ENCODE peak calls at places on chromosome 15, in ten cellular contexts. One of them, this sample, is unnamed.

GRCh38 chr15:95025924-95026728 is 794.8 kb downstream of the MCTP2 start:
- DNase-seq in ovary: peak; percentile 56
- DNase-seq in AG20443: peak; percentile 70
- DNase-seq in EL: peak; percentile 70
- DNase-seq in breast epithelium: no peak
- DNase-seq in AML-193: peak; percentile 40
- DNase-seq in naive thymus-derived CD8-positive, alpha-beta T cell: no peak
- DNase-seq in lower lobe of right lung: no peak
- DNase-seq in stimulated activated effector memory CD8-positive, alpha-beta T cell treated with anti-CD3 and anti-CD28 coated beads, Interleukin-12 subunit alpha, Interleukin-12 subunit beta, amount 100 ng/mL, for 72 hours: no peak
- DNase-seq in pancreas: no peak
- DNase-seq in this sample: no peak

GRCh38 chr15:78934063-78935023 is 10.5 kb downstream of the CTSH start:
- DNase-seq in AML-193: no peak
- DNase-seq in AG20443: no peak
- DNase-seq in EL: no peak
- DNase-seq in naive thymus-derived CD8-positive, alpha-beta T cell: no peak
- DNase-seq in lower lobe of right lung: no peak
- DNase-seq in ovary: no peak
- DNase-seq in breast epithelium: peak; percentile 53
- DNase-seq in pancreas: no peak
- DNase-seq in stimulated activated effector memory CD8-positive, alpha-beta T cell treated with anti-CD3 and anti-CD28 coated beads, Interleukin-12 subunit alpha, Interleukin-12 subunit beta, amount 100 ng/mL, for 72 hours: no peak
- DNase-seq in this sample: no peak

GRCh38 chr15:96354731-96355560 is 24.4 kb downstream of the NR2F2 start:
- DNase-seq in stimulated activated effector memory CD8-positive, alpha-beta T cell treated with anti-CD3 and anti-CD28 coated beads, Interleukin-12 subunit alpha, Interleukin-12 subunit beta, amount 100 ng/mL, for 72 hours: no peak
- DNase-seq in ovary: peak; percentile 63
- DNase-seq in pancreas: no peak
- DNase-seq in naive thymus-derived CD8-positive, alpha-beta T cell: no peak
- DNase-seq in lower lobe of right lung: no peak
- DNase-seq in breast epithelium: no peak
- DNase-seq in AG20443: peak; percentile 72
- DNase-seq in EL: peak; percentile 77
- DNase-seq in AML-193: no peak
- DNase-seq in this sample: no peak

GRCh38 chr15:61393949-61394348 is 164.8 kb upstream of the RORA start:
- DNase-seq in lower lobe of right lung: no peak
- DNase-seq in ovary: no peak
- DNase-seq in AML-193: no peak
- DNase-seq in breast epithelium: peak; percentile 54
- DNase-seq in pancreas: no peak
- DNase-seq in AG20443: no peak
- DNase-seq in stimulated activated effector memory CD8-positive, alpha-beta T cell treated with anti-CD3 and anti-CD28 coated beads, Interleukin-12 subunit alpha, Interleukin-12 subunit beta, amount 100 ng/mL, for 72 hours: no peak
- DNase-seq in EL: no peak
- DNase-seq in naive thymus-derived CD8-positive, alpha-beta T cell: no peak
- DNase-seq in this sample: no peak

GRCh38 chr15:90040618-90041017 is 39.5 kb downstream of the ZNF710 start:
- DNase-seq in breast epithelium: no peak
- DNase-seq in AML-193: no peak
- DNase-seq in AG20443: no peak
- DNase-seq in EL: no peak
- DNase-seq in ovary: no peak
- DNase-seq in stimulated activated effector memory CD8-positive, alpha-beta T cell treated with anti-CD3 and anti-CD28 coated beads, Interleukin-12 subunit alpha, Interleukin-12 subunit beta, amount 100 ng/mL, for 72 hours: no peak
- DNase-seq in pancreas: no peak
- DNase-seq in naive thymus-derived CD8-positive, alpha-beta T cell: no peak
- DNase-seq in lower lobe of right lung: no peak
- DNase-seq in this sample: no peak

GRCh38 chr15:55574096-55574495 is 14.0 kb downstream of the PYGO1 start:
- DNase-seq in AG20443: no peak
- DNase-seq in AML-193: no peak
- DNase-seq in lower lobe of right lung: no peak
- DNase-seq in pancreas: no peak
- DNase-seq in EL: no peak
- DNase-seq in naive thymus-derived CD8-positive, alpha-beta T cell: no peak
- DNase-seq in stimulated activated effector memory CD8-positive, alpha-beta T cell treated with anti-CD3 and anti-CD28 coated beads, Interleukin-12 subunit alpha, Interleukin-12 subunit beta, amount 100 ng/mL, for 72 hours: no peak
- DNase-seq in ovary: no peak
- DNase-seq in breast epithelium: no peak
- DNase-seq in this sample: no peak

GRCh38 chr15:79516155-79516554 is 84.0 kb downstream of the MINAR1 start:
- DNase-seq in AML-193: no peak
- DNase-seq in breast epithelium: no peak
- DNase-seq in ovary: no peak
- DNase-seq in EL: no peak
- DNase-seq in lower lobe of right lung: no peak
- DNase-seq in pancreas: no peak
- DNase-seq in AG20443: no peak
- DNase-seq in naive thymus-derived CD8-positive, alpha-beta T cell: no peak
- DNase-seq in stimulated activated effector memory CD8-positive, alpha-beta T cell treated with anti-CD3 and anti-CD28 coated beads, Interleukin-12 subunit alpha, Interleukin-12 subunit beta, amount 100 ng/mL, for 72 hours: no peak
- DNase-seq in this sample: no peak

GRCh38 chr15:31344824-31345605 is 18.4 kb downstream of the KLF13 start:
- DNase-seq in naive thymus-derived CD8-positive, alpha-beta T cell: no peak
- DNase-seq in ovary: no peak
- DNase-seq in breast epithelium: no peak
- DNase-seq in stimulated activated effector memory CD8-positive, alpha-beta T cell treated with anti-CD3 and anti-CD28 coated beads, Interleukin-12 subunit alpha, Interleukin-12 subunit beta, amount 100 ng/mL, for 72 hours: no peak
- DNase-seq in pancreas: no peak
- DNase-seq in lower lobe of right lung: peak; percentile 71
- DNase-seq in AG20443: peak; percentile 52
- DNase-seq in AML-193: no peak
- DNase-seq in EL: no peak
- DNase-seq in this sample: no peak

GRCh38 chr15:66765478-66766281 is 63.6 kb downstream of the SMAD6 start:
- DNase-seq in AML-193: peak; percentile 76
- DNase-seq in ovary: no peak
- DNase-seq in pancreas: peak; percentile 90
- DNase-seq in AG20443: peak; percentile 44
- DNase-seq in EL: peak; percentile 87
- DNase-seq in stimulated activated effector memory CD8-positive, alpha-beta T cell treated with anti-CD3 and anti-CD28 coated beads, Interleukin-12 subunit alpha, Interleukin-12 subunit beta, amount 100 ng/mL, for 72 hours: no peak
- DNase-seq in lower lobe of right lung: peak; percentile 88
- DNase-seq in naive thymus-derived CD8-positive, alpha-beta T cell: no peak
- DNase-seq in breast epithelium: peak; percentile 93
- DNase-seq in this sample: peak; percentile 93

GRCh38 chr15:71352125-71352524 is 236.9 kb downstream of the THSD4 start:
- DNase-seq in EL: no peak
- DNase-seq in breast epithelium: no peak
- DNase-seq in pancreas: no peak
- DNase-seq in naive thymus-derived CD8-positive, alpha-beta T cell: no peak
- DNase-seq in stimulated activated effector memory CD8-positive, alpha-beta T cell treated with anti-CD3 and anti-CD28 coated beads, Interleukin-12 subunit alpha, Interleukin-12 subunit beta, amount 100 ng/mL, for 72 hours: no peak
- DNase-seq in AG20443: no peak
- DNase-seq in lower lobe of right lung: no peak
- DNase-seq in ovary: no peak
- DNase-seq in AML-193: no peak
- DNase-seq in this sample: no peak

GRCh38 chr15:98398886-98399285 is 249.5 kb upstream of the IGF1R start:
- DNase-seq in AG20443: no peak
- DNase-seq in breast epithelium: no peak
- DNase-seq in naive thymus-derived CD8-positive, alpha-beta T cell: no peak
- DNase-seq in pancreas: no peak
- DNase-seq in AML-193: no peak
- DNase-seq in ovary: no peak
- DNase-seq in stimulated activated effector memory CD8-positive, alpha-beta T cell treated with anti-CD3 and anti-CD28 coated beads, Interleukin-12 subunit alpha, Interleukin-12 subunit beta, amount 100 ng/mL, for 72 hours: no peak
- DNase-seq in lower lobe of right lung: no peak
- DNase-seq in EL: no peak
- DNase-seq in this sample: no peak

GRCh38 chr15:23033979-23034378 is 5.4 kb downstream of the TUBGCP5 start:
- DNase-seq in AML-193: no peak
- DNase-seq in naive thymus-derived CD8-positive, alpha-beta T cell: no peak
- DNase-seq in breast epithelium: no peak
- DNase-seq in ovary: no peak
- DNase-seq in pancreas: no peak
- DNase-seq in stimulated activated effector memory CD8-positive, alpha-beta T cell treated with anti-CD3 and anti-CD28 coated beads, Interleukin-12 subunit alpha, Interleukin-12 subunit beta, amount 100 ng/mL, for 72 hours: no peak
- DNase-seq in EL: no peak
- DNase-seq in AG20443: no peak
- DNase-seq in lower lobe of right lung: no peak
- DNase-seq in this sample: no peak

GRCh38 chr15:91263632-91264477 is 163.8 kb downstream of the SV2B start:
- DNase-seq in stimulated activated effector memory CD8-positive, alpha-beta T cell treated with anti-CD3 and anti-CD28 coated beads, Interleukin-12 subunit alpha, Interleukin-12 subunit beta, amount 100 ng/mL, for 72 hours: no peak
- DNase-seq in naive thymus-derived CD8-positive, alpha-beta T cell: no peak
- DNase-seq in pancreas: no peak
- DNase-seq in AML-193: no peak
- DNase-seq in EL: peak; percentile 9
- DNase-seq in AG20443: no peak
- DNase-seq in lower lobe of right lung: no peak
- DNase-seq in ovary: peak; percentile 19
- DNase-seq in breast epithelium: peak; percentile 26
- DNase-seq in this sample: no peak

GRCh38 chr15:38176696-38177095 is 75.9 kb upstream of the SPRED1 start:
- DNase-seq in pancreas: no peak
- DNase-seq in stimulated activated effector memory CD8-positive, alpha-beta T cell treated with anti-CD3 and anti-CD28 coated beads, Interleukin-12 subunit alpha, Interleukin-12 subunit beta, amount 100 ng/mL, for 72 hours: no peak
- DNase-seq in AML-193: no peak
- DNase-seq in naive thymus-derived CD8-positive, alpha-beta T cell: no peak
- DNase-seq in lower lobe of right lung: no peak
- DNase-seq in breast epithelium: no peak
- DNase-seq in EL: no peak
- DNase-seq in AG20443: no peak
- DNase-seq in ovary: no peak
- DNase-seq in this sample: no peak

GRCh38 chr15:44536298-44536961 is 517 bp upstream of the EIF3J start:
- DNase-seq in breast epithelium: peak; percentile 86
- DNase-seq in pancreas: peak; percentile 87
- DNase-seq in lower lobe of right lung: peak; percentile 91
- DNase-seq in AML-193: peak; percentile 80
- DNase-seq in naive thymus-derived CD8-positive, alpha-beta T cell: no peak
- DNase-seq in ovary: no peak
- DNase-seq in EL: peak; percentile 92
- DNase-seq in stimulated activated effector memory CD8-positive, alpha-beta T cell treated with anti-CD3 and anti-CD28 coated beads, Interleukin-12 subunit alpha, Interleukin-12 subunit beta, amount 100 ng/mL, for 72 hours: no peak
- DNase-seq in AG20443: peak; percentile 93
- DNase-seq in this sample: no peak

GRCh38 chr15:70596354-70597055 is 166.9 kb downstream of the UACA start:
- DNase-seq in breast epithelium: no peak
- DNase-seq in AG20443: peak; percentile 83
- DNase-seq in lower lobe of right lung: no peak
- DNase-seq in stimulated activated effector memory CD8-positive, alpha-beta T cell treated with anti-CD3 and anti-CD28 coated beads, Interleukin-12 subunit alpha, Interleukin-12 subunit beta, amount 100 ng/mL, for 72 hours: no peak
- DNase-seq in naive thymus-derived CD8-positive, alpha-beta T cell: no peak
- DNase-seq in AML-193: no peak
- DNase-seq in EL: peak; percentile 88
- DNase-seq in pancreas: no peak
- DNase-seq in ovary: no peak
- DNase-seq in this sample: no peak

GRCh38 chr15:66253643-66254363 is at the start of gene MEGF11:
- DNase-seq in AML-193: no peak
- DNase-seq in stimulated activated effector memory CD8-positive, alpha-beta T cell treated with anti-CD3 and anti-CD28 coated beads, Interleukin-12 subunit alpha, Interleukin-12 subunit beta, amount 100 ng/mL, for 72 hours: no peak
- DNase-seq in EL: peak; percentile 33
- DNase-seq in breast epithelium: no peak
- DNase-seq in lower lobe of right lung: no peak
- DNase-seq in naive thymus-derived CD8-positive, alpha-beta T cell: no peak
- DNase-seq in pancreas: peak; percentile 13
- DNase-seq in AG20443: peak; percentile 67
- DNase-seq in ovary: peak; percentile 26
- DNase-seq in this sample: no peak

GRCh38 chr15:46127361-46127874 is 492.6 kb downstream of the SQOR start:
- DNase-seq in breast epithelium: no peak
- DNase-seq in stimulated activated effector memory CD8-positive, alpha-beta T cell treated with anti-CD3 and anti-CD28 coated beads, Interleukin-12 subunit alpha, Interleukin-12 subunit beta, amount 100 ng/mL, for 72 hours: no peak
- DNase-seq in pancreas: no peak
- DNase-seq in ovary: no peak
- DNase-seq in naive thymus-derived CD8-positive, alpha-beta T cell: no peak
- DNase-seq in EL: peak; percentile 65
- DNase-seq in AG20443: no peak
- DNase-seq in lower lobe of right lung: no peak
- DNase-seq in AML-193: no peak
- DNase-seq in this sample: no peak

GRCh38 chr15:34583399-34584320 is at the start of gene GOLGA8B:
- DNase-seq in ovary: peak; percentile 72
- DNase-seq in breast epithelium: no peak
- DNase-seq in AML-193: peak; percentile 29
- DNase-seq in lower lobe of right lung: peak; percentile 85
- DNase-seq in stimulated activated effector memory CD8-positive, alpha-beta T cell treated with anti-CD3 and anti-CD28 coated beads, Interleukin-12 subunit alpha, Interleukin-12 subunit beta, amount 100 ng/mL, for 72 hours: peak; percentile 65
- DNase-seq in EL: peak; percentile 66
- DNase-seq in AG20443: peak; percentile 79
- DNase-seq in naive thymus-derived CD8-positive, alpha-beta T cell: peak; percentile 82
- DNase-seq in pancreas: peak; percentile 83
- DNase-seq in this sample: no peak

GRCh38 chr15:74406992-74407705 is 26.6 kb downstream of the SEMA7A start:
- DNase-seq in EL: peak; percentile 98
- DNase-seq in AG20443: peak; percentile 97
- DNase-seq in stimulated activated effector memory CD8-positive, alpha-beta T cell treated with anti-CD3 and anti-CD28 coated beads, Interleukin-12 subunit alpha, Interleukin-12 subunit beta, amount 100 ng/mL, for 72 hours: no peak
- DNase-seq in pancreas: no peak
- DNase-seq in AML-193: no peak
- DNase-seq in ovary: peak; percentile 59
- DNase-seq in naive thymus-derived CD8-positive, alpha-beta T cell: no peak
- DNase-seq in breast epithelium: no peak
- DNase-seq in lower lobe of right lung: no peak
- DNase-seq in this sample: no peak

GRCh38 chr15:40746916-40747418 is 8.1 kb downstream of the RMDN3 start:
- DNase-seq in EL: peak; percentile 65
- DNase-seq in pancreas: no peak
- DNase-seq in AG20443: peak; percentile 13
- DNase-seq in AML-193: peak; percentile 56
- DNase-seq in lower lobe of right lung: no peak
- DNase-seq in ovary: no peak
- DNase-seq in stimulated activated effector memory CD8-positive, alpha-beta T cell treated with anti-CD3 and anti-CD28 coated beads, Interleukin-12 subunit alpha, Interleukin-12 subunit beta, amount 100 ng/mL, for 72 hours: no peak
- DNase-seq in naive thymus-derived CD8-positive, alpha-beta T cell: no peak
- DNase-seq in breast epithelium: no peak
- DNase-seq in this sample: peak; percentile 74

GRCh38 chr15:62428259-62428658 is 263.2 kb upstream of the C2CD4B start:
- DNase-seq in lower lobe of right lung: no peak
- DNase-seq in naive thymus-derived CD8-positive, alpha-beta T cell: no peak
- DNase-seq in stimulated activated effector memory CD8-positive, alpha-beta T cell treated with anti-CD3 and anti-CD28 coated beads, Interleukin-12 subunit alpha, Interleukin-12 subunit beta, amount 100 ng/mL, for 72 hours: no peak
- DNase-seq in ovary: no peak
- DNase-seq in EL: no peak
- DNase-seq in pancreas: no peak
- DNase-seq in AG20443: no peak
- DNase-seq in breast epithelium: no peak
- DNase-seq in AML-193: no peak
- DNase-seq in this sample: no peak

GRCh38 chr15:83063555-83063954 is 3.5 kb downstream of the BTBD1 start:
- DNase-seq in AG20443: no peak
- DNase-seq in ovary: no peak
- DNase-seq in AML-193: peak; percentile 39
- DNase-seq in stimulated activated effector memory CD8-positive, alpha-beta T cell treated with anti-CD3 and anti-CD28 coated beads, Interleukin-12 subunit alpha, Interleukin-12 subunit beta, amount 100 ng/mL, for 72 hours: no peak
- DNase-seq in breast epithelium: no peak
- DNase-seq in lower lobe of right lung: no peak
- DNase-seq in EL: no peak
- DNase-seq in naive thymus-derived CD8-positive, alpha-beta T cell: no peak
- DNase-seq in pancreas: no peak
- DNase-seq in this sample: no peak

GRCh38 chr15:63186065-63186464 is 3.3 kb upstream of the RAB8B start:
- DNase-seq in AML-193: no peak
- DNase-seq in pancreas: no peak
- DNase-seq in AG20443: peak; percentile 58
- DNase-seq in stimulated activated effector memory CD8-positive, alpha-beta T cell treated with anti-CD3 and anti-CD28 coated beads, Interleukin-12 subunit alpha, Interleukin-12 subunit beta, amount 100 ng/mL, for 72 hours: no peak
- DNase-seq in ovary: no peak
- DNase-seq in lower lobe of right lung: no peak
- DNase-seq in breast epithelium: no peak
- DNase-seq in EL: peak; percentile 85
- DNase-seq in naive thymus-derived CD8-positive, alpha-beta T cell: no peak
- DNase-seq in this sample: no peak

GRCh38 chr15:87954783-87955182 is 301.8 kb downstream of the NTRK3 start:
- DNase-seq in AML-193: no peak
- DNase-seq in EL: no peak
- DNase-seq in stimulated activated effector memory CD8-positive, alpha-beta T cell treated with anti-CD3 and anti-CD28 coated beads, Interleukin-12 subunit alpha, Interleukin-12 subunit beta, amount 100 ng/mL, for 72 hours: no peak
- DNase-seq in pancreas: no peak
- DNase-seq in AG20443: peak; percentile 34
- DNase-seq in lower lobe of right lung: no peak
- DNase-seq in breast epithelium: no peak
- DNase-seq in ovary: no peak
- DNase-seq in naive thymus-derived CD8-positive, alpha-beta T cell: no peak
- DNase-seq in this sample: no peak